ENCODE peak calls at places on chromosomes 12 and 14, in nine cellular contexts. One of them, this sample, is unnamed.

GRCh38 chr14:31550589-31550988 is 10.6 kb upstream of the NUBPL start:
- DNase-seq in HepG2: no peak
- DNase-seq in fibroblast of lung: no peak
- DNase-seq in right cardiac atrium: no peak
- DNase-seq in GM23248: no peak
- DNase-seq in small intestine: no peak
- DNase-seq in gastrocnemius medialis: no peak
- DNase-seq in IMR-90: no peak
- DNase-seq in CD8-positive, alpha-beta memory T cell: no peak
- DNase-seq in this sample: no peak

GRCh38 chr14:73728106-73729014 is 14.2 kb upstream of the PNMA1 start:
- DNase-seq in HepG2: peak; percentile 60
- DNase-seq in CD8-positive, alpha-beta memory T cell: peak; percentile 87
- DNase-seq in small intestine: peak; percentile 93
- DNase-seq in GM23248: peak; percentile 77
- DNase-seq in right cardiac atrium: peak; percentile 92
- DNase-seq in IMR-90: peak; percentile 63
- DNase-seq in fibroblast of lung: peak; percentile 47
- DNase-seq in gastrocnemius medialis: peak; percentile 83
- DNase-seq in this sample: peak; percentile 93

GRCh38 chr12:119819322-119819721 is 57.8 kb downstream of the CIT start:
- DNase-seq in fibroblast of lung: no peak
- DNase-seq in IMR-90: no peak
- DNase-seq in GM23248: no peak
- DNase-seq in small intestine: no peak
- DNase-seq in CD8-positive, alpha-beta memory T cell: no peak
- DNase-seq in right cardiac atrium: no peak
- DNase-seq in gastrocnemius medialis: no peak
- DNase-seq in HepG2: no peak
- DNase-seq in this sample: no peak

GRCh38 chr12:111581434-111582132 is 17.5 kb downstream of the ATXN2 start:
- DNase-seq in CD8-positive, alpha-beta memory T cell: no peak
- DNase-seq in right cardiac atrium: no peak
- DNase-seq in IMR-90: no peak
- DNase-seq in gastrocnemius medialis: no peak
- DNase-seq in GM23248: no peak
- DNase-seq in small intestine: no peak
- DNase-seq in fibroblast of lung: no peak
- DNase-seq in HepG2: no peak
- DNase-seq in this sample: no peak

GRCh38 chr12:121578230-121579189 is 2.3 kb downstream of the KDM2B start:
- DNase-seq in HepG2: no peak
- DNase-seq in small intestine: no peak
- DNase-seq in gastrocnemius medialis: no peak
- DNase-seq in CD8-positive, alpha-beta memory T cell: peak; percentile 59
- DNase-seq in IMR-90: peak; percentile 21
- DNase-seq in right cardiac atrium: peak; percentile 80
- DNase-seq in fibroblast of lung: no peak
- DNase-seq in GM23248: peak; percentile 50
- DNase-seq in this sample: no peak

GRCh38 chr12:6696690-6697583 is 3.7 kb downstream of the PIANP start:
- DNase-seq in right cardiac atrium: no peak
- DNase-seq in IMR-90: no peak
- DNase-seq in GM23248: peak; percentile 38
- DNase-seq in gastrocnemius medialis: no peak
- DNase-seq in HepG2: no peak
- DNase-seq in small intestine: no peak
- DNase-seq in CD8-positive, alpha-beta memory T cell: no peak
- DNase-seq in fibroblast of lung: no peak
- DNase-seq in this sample: no peak

GRCh38 chr12:13343380-13343779 is 146.9 kb downstream of the EMP1 start:
- DNase-seq in HepG2: no peak
- DNase-seq in gastrocnemius medialis: no peak
- DNase-seq in right cardiac atrium: no peak
- DNase-seq in CD8-positive, alpha-beta memory T cell: no peak
- DNase-seq in GM23248: peak; percentile 56
- DNase-seq in fibroblast of lung: peak; percentile 20
- DNase-seq in small intestine: no peak
- DNase-seq in IMR-90: no peak
- DNase-seq in this sample: no peak

GRCh38 chr14:83714141-83714540 is 1815.8 kb upstream of the FLRT2 start:
- DNase-seq in IMR-90: no peak
- DNase-seq in CD8-positive, alpha-beta memory T cell: no peak
- DNase-seq in gastrocnemius medialis: no peak
- DNase-seq in small intestine: no peak
- DNase-seq in HepG2: no peak
- DNase-seq in fibroblast of lung: no peak
- DNase-seq in right cardiac atrium: no peak
- DNase-seq in GM23248: no peak
- DNase-seq in this sample: no peak

GRCh38 chr12:100031821-100032220 is 47.1 kb upstream of the ANKS1B start:
- DNase-seq in CD8-positive, alpha-beta memory T cell: no peak
- DNase-seq in right cardiac atrium: no peak
- DNase-seq in small intestine: no peak
- DNase-seq in gastrocnemius medialis: no peak
- DNase-seq in GM23248: peak; percentile 13
- DNase-seq in fibroblast of lung: no peak
- DNase-seq in HepG2: no peak
- DNase-seq in IMR-90: no peak
- DNase-seq in this sample: no peak

GRCh38 chr14:50063876-50064420 is 52.4 kb downstream of the VCPKMT start:
- DNase-seq in HepG2: no peak
- DNase-seq in small intestine: no peak
- DNase-seq in fibroblast of lung: no peak
- DNase-seq in GM23248: no peak
- DNase-seq in right cardiac atrium: no peak
- DNase-seq in gastrocnemius medialis: no peak
- DNase-seq in CD8-positive, alpha-beta memory T cell: no peak
- DNase-seq in IMR-90: no peak
- DNase-seq in this sample: no peak

GRCh38 chr14:99052467-99052866 is 219.5 kb downstream of the BCL11B start:
- DNase-seq in HepG2: no peak
- DNase-seq in gastrocnemius medialis: no peak
- DNase-seq in GM23248: no peak
- DNase-seq in CD8-positive, alpha-beta memory T cell: no peak
- DNase-seq in fibroblast of lung: no peak
- DNase-seq in right cardiac atrium: no peak
- DNase-seq in small intestine: no peak
- DNase-seq in IMR-90: no peak
- DNase-seq in this sample: no peak

GRCh38 chr12:120235369-120236123 is 30.0 kb downstream of the PXN start:
- DNase-seq in fibroblast of lung: no peak
- DNase-seq in IMR-90: no peak
- DNase-seq in GM23248: peak; percentile 50
- DNase-seq in CD8-positive, alpha-beta memory T cell: no peak
- DNase-seq in HepG2: no peak
- DNase-seq in right cardiac atrium: no peak
- DNase-seq in gastrocnemius medialis: no peak
- DNase-seq in small intestine: no peak
- DNase-seq in this sample: no peak

GRCh38 chr12:122080149-122081107 is 1.9 kb downstream of the MLXIP start:
- DNase-seq in IMR-90: peak; percentile 86
- DNase-seq in HepG2: no peak
- DNase-seq in gastrocnemius medialis: peak; percentile 88
- DNase-seq in right cardiac atrium: peak; percentile 79
- DNase-seq in CD8-positive, alpha-beta memory T cell: peak; percentile 13
- DNase-seq in fibroblast of lung: peak; percentile 89
- DNase-seq in GM23248: peak; percentile 86
- DNase-seq in small intestine: no peak
- DNase-seq in this sample: peak; percentile 85

GRCh38 chr12:111410229-111411186 is 4.8 kb downstream of the SH2B3 start:
- DNase-seq in HepG2: no peak
- DNase-seq in CD8-positive, alpha-beta memory T cell: no peak
- DNase-seq in small intestine: no peak
- DNase-seq in gastrocnemius medialis: peak; percentile 45
- DNase-seq in GM23248: peak; percentile 79
- DNase-seq in fibroblast of lung: peak; percentile 49
- DNase-seq in right cardiac atrium: peak; percentile 77
- DNase-seq in IMR-90: no peak
- DNase-seq in this sample: no peak

GRCh38 chr12:122803937-122804336 is 29.6 kb downstream of the CCDC62 start:
- DNase-seq in HepG2: no peak
- DNase-seq in IMR-90: no peak
- DNase-seq in GM23248: no peak
- DNase-seq in small intestine: no peak
- DNase-seq in CD8-positive, alpha-beta memory T cell: no peak
- DNase-seq in right cardiac atrium: no peak
- DNase-seq in gastrocnemius medialis: no peak
- DNase-seq in fibroblast of lung: no peak
- DNase-seq in this sample: no peak

GRCh38 chr12:127690161-127690560 is 576.8 kb upstream of the TMEM132C start:
- DNase-seq in fibroblast of lung: no peak
- DNase-seq in gastrocnemius medialis: no peak
- DNase-seq in GM23248: no peak
- DNase-seq in IMR-90: no peak
- DNase-seq in small intestine: no peak
- DNase-seq in HepG2: no peak
- DNase-seq in CD8-positive, alpha-beta memory T cell: no peak
- DNase-seq in right cardiac atrium: no peak
- DNase-seq in this sample: no peak

GRCh38 chr12:105783983-105784947 is 354.5 kb downstream of the NUAK1 start:
- DNase-seq in small intestine: no peak
- DNase-seq in fibroblast of lung: no peak
- DNase-seq in HepG2: no peak
- DNase-seq in CD8-positive, alpha-beta memory T cell: no peak
- DNase-seq in IMR-90: no peak
- DNase-seq in gastrocnemius medialis: no peak
- DNase-seq in GM23248: no peak
- DNase-seq in right cardiac atrium: no peak
- DNase-seq in this sample: no peak

DNA sequence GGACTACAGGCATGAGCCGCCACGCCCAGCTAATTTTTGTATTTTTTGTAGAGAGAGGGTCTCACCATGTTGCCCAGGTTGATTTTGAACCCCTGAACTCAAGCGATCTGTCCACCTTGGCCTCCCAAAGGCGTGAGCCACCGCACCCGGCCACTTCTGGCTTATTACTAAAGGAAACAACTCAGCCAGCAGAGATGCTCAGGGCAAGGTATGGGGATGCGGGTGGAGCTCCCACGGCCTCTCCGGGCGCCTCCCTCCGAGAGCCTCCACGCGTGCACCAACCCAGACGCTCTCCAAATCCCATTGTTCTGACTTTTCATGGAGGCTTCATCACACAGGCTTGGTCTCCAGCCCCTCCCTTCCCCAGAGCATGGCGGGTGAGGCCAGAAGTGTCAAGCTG is 6.1 kb upstream of the GPR132 start:
- DNase-seq in HepG2: no peak
- DNase-seq in IMR-90: no peak
- DNase-seq in small intestine: no peak
- DNase-seq in CD8-positive, alpha-beta memory T cell: no peak
- DNase-seq in gastrocnemius medialis: no peak
- DNase-seq in right cardiac atrium: peak; percentile 27
- DNase-seq in GM23248: no peak
- DNase-seq in fibroblast of lung: no peak
- DNase-seq in this sample: no peak
- H3K4me1 ChIP-seq in HepG2: no peaks in the 10 kb centered on the region
- H3K4me1 ChIP-seq in IMR-90: peaks cover 7% of the 10 kb centered on the region
- H3K4me1 ChIP-seq in small intestine: no peaks in the 10 kb centered on the region
- H3K4me1 ChIP-seq in CD8-positive, alpha-beta memory T cell: peaks cover 53% of the 10 kb centered on the region
- H3K4me1 ChIP-seq in gastrocnemius medialis: no peaks in the 10 kb centered on the region
- H3K4me1 ChIP-seq in right cardiac atrium: peaks cover 2% of the 10 kb centered on the region
- H3K4me1 ChIP-seq in GM23248: peaks cover 14% of the 10 kb centered on the region
- H3K4me1 ChIP-seq in fibroblast of lung: peaks cover 9% of the 10 kb centered on the region
- H3K4me1 ChIP-seq in this sample: peaks cover 19% of the 10 kb centered on the region

DNA sequence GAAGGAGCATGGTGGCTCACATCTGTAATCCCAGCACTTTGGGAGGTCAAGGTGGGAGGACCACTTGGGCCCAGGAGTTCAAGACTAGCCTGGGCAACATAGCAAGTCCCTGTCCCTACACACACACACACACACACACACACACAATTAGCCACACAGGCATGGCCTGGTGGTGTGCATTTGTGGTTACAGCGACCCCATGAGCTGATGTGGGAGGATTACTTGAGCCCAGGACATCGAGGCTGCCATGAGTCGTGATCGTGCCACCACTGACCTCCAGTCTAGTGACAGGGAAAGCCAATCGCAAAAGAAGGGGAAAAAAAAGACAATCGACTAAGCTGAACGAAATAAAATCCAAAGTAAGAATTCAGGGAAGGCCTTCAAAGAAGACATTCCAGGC is 67.9 kb downstream of the TBX3 start:
- DNase-seq in CD8-positive, alpha-beta memory T cell: no peak
- DNase-seq in GM23248: no peak
- DNase-seq in IMR-90: no peak
- DNase-seq in right cardiac atrium: no peak
- DNase-seq in small intestine: no peak
- DNase-seq in HepG2: no peak
- DNase-seq in fibroblast of lung: no peak
- DNase-seq in gastrocnemius medialis: no peak
- DNase-seq in this sample: no peak
- H3K4me1 ChIP-seq in CD8-positive, alpha-beta memory T cell: no peaks in the 10 kb centered on the region
- H3K4me1 ChIP-seq in GM23248: no peaks in the 10 kb centered on the region
- H3K4me1 ChIP-seq in IMR-90: no peaks in the 10 kb centered on the region
- H3K4me1 ChIP-seq in right cardiac atrium: no peaks in the 10 kb centered on the region
- H3K4me1 ChIP-seq in small intestine: no peaks in the 10 kb centered on the region
- H3K4me1 ChIP-seq in HepG2: peaks cover 44% of the 10 kb centered on the region
- H3K4me1 ChIP-seq in fibroblast of lung: no peaks in the 10 kb centered on the region
- H3K4me1 ChIP-seq in gastrocnemius medialis: no peaks in the 10 kb centered on the region
- H3K4me1 ChIP-seq in this sample: no peaks in the 10 kb centered on the region

GRCh38 chr14:101130861-101131260 is 227.3 kb upstream of the RTL1 start:
- DNase-seq in CD8-positive, alpha-beta memory T cell: no peak
- DNase-seq in IMR-90: no peak
- DNase-seq in fibroblast of lung: no peak
- DNase-seq in right cardiac atrium: no peak
- DNase-seq in GM23248: no peak
- DNase-seq in small intestine: no peak
- DNase-seq in gastrocnemius medialis: no peak
- DNase-seq in HepG2: no peak
- DNase-seq in this sample: no peak
- H3K4me1 ChIP-seq in CD8-positive, alpha-beta memory T cell: no peaks in the 10 kb centered on the region
- H3K4me1 ChIP-seq in IMR-90: no peaks in the 10 kb centered on the region
- H3K4me1 ChIP-seq in fibroblast of lung: no peaks in the 10 kb centered on the region
- H3K4me1 ChIP-seq in right cardiac atrium: no peaks in the 10 kb centered on the region
- H3K4me1 ChIP-seq in GM23248: no peaks in the 10 kb centered on the region
- H3K4me1 ChIP-seq in small intestine: no peaks in the 10 kb centered on the region
- H3K4me1 ChIP-seq in gastrocnemius medialis: no peaks in the 10 kb centered on the region
- H3K4me1 ChIP-seq in HepG2: no peaks in the 10 kb centered on the region
- H3K4me1 ChIP-seq in this sample: no peaks in the 10 kb centered on the region

DNA sequence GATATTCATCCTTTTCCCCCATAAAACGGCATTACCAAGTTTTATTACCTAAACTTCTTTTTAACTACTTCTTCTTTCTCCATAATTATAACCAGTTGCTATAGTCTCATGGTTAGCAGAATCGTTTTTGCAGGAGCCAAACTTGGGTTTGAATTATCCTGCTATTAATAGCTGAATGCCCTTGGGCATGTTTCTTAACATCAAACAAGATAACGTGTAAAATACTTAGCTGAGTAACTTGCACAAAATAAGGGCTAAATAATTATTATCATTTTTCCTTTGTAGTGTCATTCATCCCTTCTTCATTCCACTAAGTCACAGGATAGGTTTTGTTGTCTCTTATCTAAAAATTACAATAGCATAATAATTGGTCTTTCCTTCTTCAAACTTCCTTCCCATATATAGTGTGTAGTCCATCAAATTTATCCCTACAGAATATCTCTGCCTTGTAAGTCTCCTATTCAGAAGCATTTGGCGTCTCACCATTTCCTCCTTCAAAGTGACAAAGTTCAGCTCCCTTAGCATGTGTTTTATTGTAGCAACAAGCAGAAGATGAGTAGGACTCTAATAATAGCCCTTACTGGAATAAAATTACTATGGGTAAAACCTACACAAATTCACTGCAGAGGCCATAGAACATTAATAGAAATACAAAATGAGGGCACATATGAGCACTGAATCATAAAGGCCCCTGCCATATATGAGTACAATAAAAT is 63.8 kb downstream of the FAR2 start:
- DNase-seq in small intestine: peak; percentile 84
- DNase-seq in gastrocnemius medialis: no peak
- DNase-seq in CD8-positive, alpha-beta memory T cell: no peak
- DNase-seq in fibroblast of lung: no peak
- DNase-seq in right cardiac atrium: no peak
- DNase-seq in IMR-90: no peak
- DNase-seq in GM23248: peak; percentile 3
- DNase-seq in HepG2: no peak
- DNase-seq in this sample: no peak
- H3K4me1 ChIP-seq in small intestine: peaks cover 6% of the 10 kb centered on the region
- H3K4me1 ChIP-seq in gastrocnemius medialis: no peaks in the 10 kb centered on the region
- H3K4me1 ChIP-seq in CD8-positive, alpha-beta memory T cell: no peaks in the 10 kb centered on the region
- H3K4me1 ChIP-seq in fibroblast of lung: no peaks in the 10 kb centered on the region
- H3K4me1 ChIP-seq in right cardiac atrium: peaks cover 2% of the 10 kb centered on the region
- H3K4me1 ChIP-seq in IMR-90: no peaks in the 10 kb centered on the region
- H3K4me1 ChIP-seq in GM23248: peaks cover 10% of the 10 kb centered on the region
- H3K4me1 ChIP-seq in HepG2: no peaks in the 10 kb centered on the region
- H3K4me1 ChIP-seq in this sample: peaks cover 16% of the 10 kb centered on the region